ENCODE peak calls at places on chromosome 10, in six cellular contexts. One of them, this sample, is unnamed.

GRCh38 chr10:30125484-30125883 is 66.1 kb upstream of the JCAD start:
- DNase-seq in ACHN: no peak
- DNase-seq in mucosa of descending colon: no peak
- DNase-seq in left ventricle myocardium inferior: no peak
- DNase-seq in T-helper 9 cell: no peak
- DNase-seq in neural crest cell: no peak
- DNase-seq in this sample: no peak

GRCh38 chr10:114272696-114273095 is 33.6 kb downstream of the VWA2 start:
- DNase-seq in ACHN: no peak
- DNase-seq in mucosa of descending colon: no peak
- DNase-seq in left ventricle myocardium inferior: no peak
- DNase-seq in T-helper 9 cell: no peak
- DNase-seq in neural crest cell: no peak
- DNase-seq in this sample: no peak

GRCh38 chr10:132964231-132964630 is 21.9 kb upstream of the CFAP46 start:
- DNase-seq in ACHN: no peak
- DNase-seq in mucosa of descending colon: no peak
- DNase-seq in left ventricle myocardium inferior: no peak
- DNase-seq in T-helper 9 cell: no peak
- DNase-seq in neural crest cell: no peak
- DNase-seq in this sample: no peak

GRCh38 chr10:48649349-48649944 is 35.2 kb upstream of the WDFY4 start:
- DNase-seq in ACHN: peak
- DNase-seq in mucosa of descending colon: no peak
- DNase-seq in left ventricle myocardium inferior: no peak
- DNase-seq in T-helper 9 cell: no peak
- DNase-seq in neural crest cell: no peak
- DNase-seq in this sample: no peak

GRCh38 chr10:78342787-78343186 is 309.1 kb downstream of the RPS24 start:
- DNase-seq in ACHN: no peak
- DNase-seq in mucosa of descending colon: no peak
- DNase-seq in left ventricle myocardium inferior: no peak
- DNase-seq in T-helper 9 cell: no peak
- DNase-seq in neural crest cell: no peak
- DNase-seq in this sample: no peak

GRCh38 chr10:114867365-114867764 is 45.8 kb downstream of the FHIP2A start:
- DNase-seq in ACHN: no peak
- DNase-seq in mucosa of descending colon: no peak
- DNase-seq in left ventricle myocardium inferior: no peak
- DNase-seq in T-helper 9 cell: no peak
- DNase-seq in neural crest cell: no peak
- DNase-seq in this sample: no peak

GRCh38 chr10:60185426-60185825 is 204.2 kb downstream of the ANK3 start:
- DNase-seq in ACHN: no peak
- DNase-seq in mucosa of descending colon: no peak
- DNase-seq in left ventricle myocardium inferior: no peak
- DNase-seq in T-helper 9 cell: no peak
- DNase-seq in neural crest cell: no peak
- DNase-seq in this sample: no peak

GRCh38 chr10:30518907-30519306 is 84.9 kb downstream of the MAP3K8 start:
- DNase-seq in ACHN: no peak
- DNase-seq in mucosa of descending colon: no peak
- DNase-seq in left ventricle myocardium inferior: no peak
- DNase-seq in T-helper 9 cell: no peak
- DNase-seq in neural crest cell: no peak
- DNase-seq in this sample: no peak

GRCh38 chr10:30028006-30028441 is 31.4 kb downstream of the JCAD start:
- DNase-seq in ACHN: no peak
- DNase-seq in mucosa of descending colon: peak
- DNase-seq in left ventricle myocardium inferior: peak
- DNase-seq in T-helper 9 cell: no peak
- DNase-seq in neural crest cell: no peak
- DNase-seq in this sample: no peak

GRCh38 chr10:132873395-132873794 is 69.0 kb downstream of the CFAP46 start:
- DNase-seq in ACHN: no peak
- DNase-seq in mucosa of descending colon: no peak
- DNase-seq in left ventricle myocardium inferior: no peak
- DNase-seq in T-helper 9 cell: no peak
- DNase-seq in neural crest cell: no peak
- DNase-seq in this sample: no peak

GRCh38 chr10:51074238-51075028 is at the start of gene PRKG1:
- DNase-seq in ACHN: peak
- DNase-seq in mucosa of descending colon: peak
- DNase-seq in left ventricle myocardium inferior: peak
- DNase-seq in T-helper 9 cell: no peak
- DNase-seq in neural crest cell: peak
- DNase-seq in this sample: peak

GRCh38 chr10:23079700-23080099 is 15.7 kb upstream of the MSRB2 start:
- DNase-seq in ACHN: no peak
- DNase-seq in mucosa of descending colon: no peak
- DNase-seq in left ventricle myocardium inferior: no peak
- DNase-seq in T-helper 9 cell: no peak
- DNase-seq in neural crest cell: no peak
- DNase-seq in this sample: no peak

GRCh38 chr10:35335718-35336083 is 608 bp upstream of the CCNY start:
- DNase-seq in ACHN: peak
- DNase-seq in mucosa of descending colon: peak
- DNase-seq in left ventricle myocardium inferior: no peak
- DNase-seq in T-helper 9 cell: peak
- DNase-seq in neural crest cell: peak
- DNase-seq in this sample: no peak

GRCh38 chr10:18222870-18223269 is 82.6 kb downstream of the CACNB2 start:
- DNase-seq in ACHN: no peak
- DNase-seq in mucosa of descending colon: no peak
- DNase-seq in left ventricle myocardium inferior: no peak
- DNase-seq in T-helper 9 cell: no peak
- DNase-seq in neural crest cell: no peak
- DNase-seq in this sample: no peak

GRCh38 chr10:54914049-54914448 is 113.0 kb upstream of the PCDH15 start:
- DNase-seq in ACHN: no peak
- DNase-seq in mucosa of descending colon: no peak
- DNase-seq in left ventricle myocardium inferior: no peak
- DNase-seq in T-helper 9 cell: no peak
- DNase-seq in neural crest cell: no peak
- DNase-seq in this sample: no peak

GRCh38 chr10:100868391-100868790 is 44.4 kb upstream of the SLF2 start:
- DNase-seq in ACHN: no peak
- DNase-seq in mucosa of descending colon: no peak
- DNase-seq in left ventricle myocardium inferior: no peak
- DNase-seq in T-helper 9 cell: no peak
- DNase-seq in neural crest cell: no peak
- DNase-seq in this sample: no peak

GRCh38 chr10:133117688-133118071 is 30.0 kb downstream of the ADGRA1 start:
- DNase-seq in ACHN: no peak
- DNase-seq in mucosa of descending colon: no peak
- DNase-seq in left ventricle myocardium inferior: peak
- DNase-seq in T-helper 9 cell: no peak
- DNase-seq in neural crest cell: no peak
- DNase-seq in this sample: no peak

GRCh38 chr10:6382081-6382480 is 179.3 kb downstream of the PFKFB3 start:
- DNase-seq in ACHN: no peak
- DNase-seq in mucosa of descending colon: peak
- DNase-seq in left ventricle myocardium inferior: no peak
- DNase-seq in T-helper 9 cell: no peak
- DNase-seq in neural crest cell: no peak
- DNase-seq in this sample: no peak

GRCh38 chr10:120492366-120492765 is 35.3 kb downstream of the PLPP4 start:
- DNase-seq in ACHN: no peak
- DNase-seq in mucosa of descending colon: no peak
- DNase-seq in left ventricle myocardium inferior: no peak
- DNase-seq in T-helper 9 cell: no peak
- DNase-seq in neural crest cell: no peak
- DNase-seq in this sample: no peak

GRCh38 chr10:14618669-14619068 is 156.0 kb downstream of the FAM107B start:
- DNase-seq in ACHN: no peak
- DNase-seq in mucosa of descending colon: no peak
- DNase-seq in left ventricle myocardium inferior: no peak
- DNase-seq in T-helper 9 cell: no peak
- DNase-seq in neural crest cell: no peak
- DNase-seq in this sample: no peak

GRCh38 chr10:24901686-24902399 is 50.6 kb downstream of the PRTFDC1 start:
- DNase-seq in ACHN: peak
- DNase-seq in mucosa of descending colon: peak
- DNase-seq in left ventricle myocardium inferior: peak
- DNase-seq in T-helper 9 cell: no peak
- DNase-seq in neural crest cell: no peak
- DNase-seq in this sample: peak

GRCh38 chr10:52578871-52579405 is 193.6 kb downstream of the MBL2 start:
- DNase-seq in ACHN: no peak
- DNase-seq in mucosa of descending colon: no peak
- DNase-seq in left ventricle myocardium inferior: no peak
- DNase-seq in T-helper 9 cell: no peak
- DNase-seq in neural crest cell: no peak
- DNase-seq in this sample: peak

GRCh38 chr10:48671914-48672595 is 12.6 kb upstream of the WDFY4 start:
- DNase-seq in ACHN: no peak
- DNase-seq in mucosa of descending colon: no peak
- DNase-seq in left ventricle myocardium inferior: no peak
- DNase-seq in T-helper 9 cell: no peak
- DNase-seq in neural crest cell: no peak
- DNase-seq in this sample: no peak

This sample was measured in SW 1271.